ENCODE peak calls at places on chromosomes 16 and 17, in seven cellular contexts. M is endothelial cell of umbilical vein, R is GM23338, L is fibroblast of mammary gland, I is lung, O is suprapubic skin, K is HFF-Myc. D is an unnamed sample.

GRCh38 chr16:81461243-81461642 is 16.6 kb downstream of the CMIP start:
- DNase-seq in M (no peak), R (no peak), L (no peak), I (no peak), O (no peak), K (no peak), D (no peak)

GRCh38 chr17:13030459-13031305 is 12.9 kb upstream of the ELAC2 start:
- DNase-seq in M (peak), R (peak), L (peak), I (peak), O (no peak), K (peak), D (peak)

GRCh38 chr17:61345081-61345480 is 54.6 kb upstream of the TBX2 start:
- DNase-seq in M (no peak), R (no peak), L (no peak), I (no peak), O (no peak), K (no peak), D (no peak)

GRCh38 chr17:54956802-54957201 is 11.7 kb downstream of the COX11 start:
- DNase-seq in M (no peak), R (peak), L (no peak), I (no peak), O (no peak), K (no peak), D (no peak)

GRCh38 chr17:16593356-16594102 is 24.5 kb upstream of the ZNF287 start:
- DNase-seq in M (no peak), R (no peak), L (peak), I (no peak), O (no peak), K (no peak), D (no peak)

GRCh38 chr17:59547131-59547915 is 18.1 kb upstream of the DHX40 start:
- DNase-seq in M (peak), R (peak), L (peak), I (no peak), O (no peak), K (no peak), D (no peak)

GRCh38 chr16:67406628-67407027 is 9.6 kb downstream of the ZDHHC1 start:
- DNase-seq in M (peak), R (no peak), L (peak), I (no peak), O (no peak), K (peak), D (no peak)

GRCh38 chr17:6936370-6937028 is 59.4 kb upstream of the ALOX12 start:
- DNase-seq in M (peak), R (peak), L (peak), I (peak), O (no peak), K (no peak), D (peak)

GRCh38 chr17:36721560-36722120 is 120.3 kb downstream of the MRM1 start:
- DNase-seq in M (peak), R (no peak), L (no peak), I (no peak), O (no peak), K (no peak), D (peak)

GRCh38 chr17:30253316-30253715 is 17.8 kb upstream of the SLC6A4 start:
- DNase-seq in M (no peak), R (no peak), L (no peak), I (no peak), O (no peak), K (no peak), D (no peak)

GRCh38 chr17:69575346-69575761 is 160.9 kb downstream of the MAP2K6 start:
- DNase-seq in M (peak), R (no peak), L (peak), I (no peak), O (no peak), K (peak), D (peak)

GRCh38 chr16:78137179-78137578 is 37.7 kb downstream of the WWOX start:
- DNase-seq in M (no peak), R (no peak), L (no peak), I (no peak), O (no peak), K (no peak), D (no peak)

GRCh38 chr17:42518046-42518754 is 17.8 kb upstream of the NAGLU start:
- DNase-seq in M (peak), R (no peak), L (peak), I (peak), O (peak), K (peak), D (no peak)

GRCh38 chr16:56877783-56878182 is 12.8 kb downstream of the SLC12A3 start:
- DNase-seq in M (no peak), R (no peak), L (no peak), I (no peak), O (no peak), K (no peak), D (no peak)

GRCh38 chr16:67006930-67007658 is 18.7 kb downstream of the CES4A start:
- DNase-seq in M (no peak), R (no peak), L (peak), I (no peak), O (no peak), K (no peak), D (no peak)

GRCh38 chr17:34081269-34081668 is 173.8 kb upstream of the CCL2 start:
- DNase-seq in M (no peak), R (peak), L (peak), I (no peak), O (no peak), K (no peak), D (peak)

GRCh38 chr17:50537721-50538548 is 5.4 kb downstream of the EPN3 start:
- DNase-seq in M (no peak), R (no peak), L (no peak), I (no peak), O (no peak), K (no peak), D (no peak)

GRCh38 chr16:57167951-57168350 is 17.9 kb downstream of the PSME3IP1 start:
- DNase-seq in M (peak), R (peak), L (peak), I (no peak), O (no peak), K (peak), D (peak)

GRCh38 chr16:57096793-57097192 is 4.4 kb downstream of the CPNE2 start:
- DNase-seq in M (no peak), R (no peak), L (no peak), I (no peak), O (no peak), K (no peak), D (no peak)

GRCh38 chr16:79923431-79923830 is 322.9 kb upstream of the MAF start:
- DNase-seq in M (no peak), R (no peak), L (no peak), I (no peak), O (no peak), K (no peak), D (no peak)

GRCh38 chr16:79915264-79916160 is 315.0 kb upstream of the MAF start:
- DNase-seq in M (no peak), R (no peak), L (no peak), I (no peak), O (no peak), K (no peak), D (no peak)

GRCh38 chr16:79918916-79919315 is 318.4 kb upstream of the MAF start:
- DNase-seq in M (no peak), R (peak), L (no peak), I (no peak), O (no peak), K (no peak), D (peak)

GRCh38 chr16:79926451-79927205 is 326.1 kb upstream of the MAF start:
- DNase-seq in M (no peak), R (no peak), L (no peak), I (no peak), O (no peak), K (no peak), D (no peak)

DNA sequence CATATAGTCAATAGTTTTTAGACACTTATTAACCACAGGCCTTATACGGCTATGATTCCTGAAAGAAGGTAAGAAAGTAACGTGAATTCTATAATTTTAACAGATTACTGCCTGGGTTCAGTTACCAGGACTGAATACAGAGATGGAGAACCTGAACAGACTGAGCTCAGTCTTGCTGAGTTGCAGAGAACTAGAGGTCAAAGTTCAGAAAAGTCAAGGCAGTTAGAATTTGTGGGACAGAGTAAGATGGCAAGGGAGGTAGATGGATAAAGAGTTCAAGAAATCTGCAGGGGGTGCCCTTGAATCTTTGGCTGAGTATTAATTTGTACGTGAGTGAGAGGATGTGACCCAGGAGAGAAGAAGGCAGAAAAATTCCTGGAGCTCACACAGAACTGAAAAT is 320.1 kb upstream of the MAF start:
- DNase-seq in M (no peak), R (no peak), L (no peak), I (no peak), O (no peak), K (no peak), D (no peak)
- H3K4me3 ChIP-seq in M (no peak), R (no peak), L (no peak), I (no peak), O (no peak), K (no peak), D (no peak)

GRCh38 chr16:31458835-31459721 is at the start of gene ARMC5:
- DNase-seq in M (peak), R (peak), L (peak), I (peak), O (peak), K (peak), D (peak)

GRCh38 chr16:31456988-31457360 is 2.3 kb upstream of the ARMC5 start:
- DNase-seq in M (no peak), R (no peak), L (no peak), I (no peak), O (no peak), K (no peak), D (no peak)

GRCh38 chr16:31460582-31461002 is 1.3 kb downstream of the ARMC5 start:
- DNase-seq in M (peak), R (peak), L (peak), I (no peak), O (peak), K (peak), D (peak)

GRCh38 chr16:31459722-31460581 is 651 bp downstream of the ARMC5 start:
- DNase-seq in M (peak), R (peak), L (peak), I (peak), O (peak), K (peak), D (peak)

DNA sequence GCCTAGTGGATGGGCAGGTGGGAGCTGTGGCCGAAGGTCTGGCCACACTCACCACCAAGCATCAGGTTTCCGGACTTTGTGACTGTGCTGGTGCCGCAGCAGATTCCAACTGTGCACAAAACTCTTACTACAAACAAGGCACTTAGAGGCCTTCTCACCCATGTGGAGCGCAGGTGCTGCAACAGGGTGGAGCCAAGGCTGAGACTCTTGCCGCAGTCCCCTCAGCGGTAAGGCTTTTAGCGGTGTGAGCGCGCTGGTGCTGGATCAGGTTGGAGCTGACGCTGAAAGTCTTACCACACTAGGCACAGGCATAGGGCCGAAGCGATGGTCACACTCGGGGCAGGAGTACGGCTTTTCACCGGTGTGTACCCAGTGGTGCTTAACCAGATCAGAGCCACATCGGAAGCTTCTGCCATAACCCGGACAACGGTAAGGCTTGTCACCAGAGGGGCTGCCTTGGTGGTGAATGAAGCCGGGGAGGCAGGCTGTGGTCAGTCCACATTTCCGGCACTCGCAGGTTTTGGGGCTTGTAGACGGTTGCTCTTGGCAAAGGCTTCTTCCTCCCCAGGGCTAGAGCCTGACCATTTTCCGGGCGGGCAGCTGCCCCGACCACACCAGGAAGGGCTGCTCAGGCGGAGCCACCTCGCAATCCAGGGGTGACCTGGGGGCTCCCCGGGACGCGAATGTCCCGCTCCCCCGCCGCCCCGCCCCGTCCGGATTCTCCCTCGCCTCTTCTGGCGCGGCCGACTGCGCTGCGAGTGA is 1.0 kb upstream of the ARMC5 start:
- DNase-seq in M (peak), R (peak), L (peak), I (peak), O (peak), K (peak), D (peak)
- TF ChIP-seq CTCF in M (peak), R (peak), L (peak), I (no peak), O (no peak), K (no peak), D (peak)

GRCh38 chr16:50275428-50276127 is 9.2 kb downstream of the ADCY7 start:
- DNase-seq in M (no peak), R (no peak), L (no peak), I (no peak), O (peak), K (no peak), D (no peak)

GRCh38 chr16:50276128-50276444 is 9.7 kb downstream of the ADCY7 start:
- DNase-seq in M (no peak), R (no peak), L (no peak), I (no peak), O (no peak), K (no peak), D (no peak)

GRCh38 chr16:50273382-50273690 is 7.0 kb downstream of the ADCY7 start:
- DNase-seq in M (no peak), R (no peak), L (no peak), I (no peak), O (peak), K (no peak), D (no peak)

GRCh38 chr16:50273888-50274770 is 7.8 kb downstream of the ADCY7 start:
- DNase-seq in M (no peak), R (no peak), L (no peak), I (no peak), O (peak), K (no peak), D (peak)

GRCh38 chr16:50274771-50275415 is 8.5 kb downstream of the ADCY7 start:
- DNase-seq in M (no peak), R (no peak), L (no peak), I (no peak), O (peak), K (no peak), D (no peak)
- H3K4me3 ChIP-seq in M (no peak), R (no peak), L (no peak), I (peak), O (peak), K (no peak), D (peak)

GRCh38 chr17:81400154-81400938 is 5.1 kb downstream of the BAHCC1 start:
- DNase-seq in M (peak), R (peak), L (no peak), I (no peak), O (no peak), K (no peak), D (no peak)

GRCh38 chr17:81403040-81403467 is 7.8 kb downstream of the BAHCC1 start:
- DNase-seq in M (no peak), R (peak), L (no peak), I (no peak), O (no peak), K (no peak), D (no peak)

GRCh38 chr17:81402530-81402941 is 7.3 kb downstream of the BAHCC1 start:
- DNase-seq in M (no peak), R (no peak), L (no peak), I (no peak), O (no peak), K (no peak), D (no peak)

GRCh38 chr17:81400939-81401726 is 5.9 kb downstream of the BAHCC1 start:
- DNase-seq in M (no peak), R (peak), L (no peak), I (no peak), O (no peak), K (no peak), D (no peak)

GRCh38 chr17:81401727-81402529 is 6.7 kb downstream of the BAHCC1 start:
- DNase-seq in M (peak), R (peak), L (peak), I (no peak), O (no peak), K (no peak), D (no peak)
- TF ChIP-seq CTCF in M (peak), R (peak), L (peak), I (no peak), O (no peak), K (peak), D (peak)

D was measured in GM12865.